ENCODE peak calls at places on chromosomes 16 and 17, in eight cellular contexts. V is amniotic stem cell; N is esophagus squamous epithelium; R is stimulated activated naive CD8-positive, alpha-beta T cell treated with anti-CD3 and anti-CD28 coated beads, Interleukin-15, Interleukin-2, amounts not matched to agents 100 U/mL and 50 U/mL, for 24 hours; L is H9; H is smooth muscle cell of the brain vasculature; A is aorta; J is stimulated activated CD8-positive, alpha-beta memory T cell treated with anti-CD3 and anti-CD28 coated beads, Interleukin-12 subunit alpha, Interleukin-12 subunit beta, amount 100 ng/mL, for 1 hour. D is an unnamed sample.

GRCh38 chr16:4877298-4877685 is 30.0 kb downstream of the UBN1 start:
- DNase-seq in V (no peak), N (no peak), R (no peak), L (no peak), H (no peak), A (peak), J (no peak), D (no peak)

GRCh38 chr17:79925242-79925957 is 86.2 kb upstream of the CBX4 start:
- DNase-seq in V (no peak), N (no peak), R (no peak), L (no peak), H (no peak), A (no peak), J (no peak), D (peak)

GRCh38 chr17:40559016-40559853 is 6.0 kb downstream of the CCR7 start:
- DNase-seq in V (no peak), N (no peak), R (no peak), L (peak), H (no peak), A (peak), J (no peak), D (no peak)

GRCh38 chr17:76920364-76921139 is 52.3 kb downstream of the MGAT5B start:
- DNase-seq in V (no peak), N (no peak), R (no peak), L (no peak), H (no peak), A (no peak), J (no peak), D (no peak)

GRCh38 chr17:65359016-65359415 is 202.4 kb downstream of the AXIN2 start:
- DNase-seq in V (peak), N (no peak), R (peak), L (no peak), H (peak), A (no peak), J (no peak), D (no peak)

GRCh38 chr16:14129502-14129901 is 58.4 kb downstream of the MRTFB start:
- DNase-seq in V (no peak), N (no peak), R (no peak), L (no peak), H (no peak), A (no peak), J (no peak), D (no peak)

GRCh38 chr16:2816751-2817495 is at the start of gene PRSS21:
- DNase-seq in V (no peak), N (no peak), R (peak), L (peak), H (no peak), A (peak), J (no peak), D (no peak)

GRCh38 chr16:54506691-54507090 is 220.1 kb upstream of the IRX3 start:
- DNase-seq in V (no peak), N (no peak), R (no peak), L (no peak), H (no peak), A (no peak), J (no peak), D (no peak)

GRCh38 chr17:73911726-73912359 is 267.6 kb upstream of the SDK2 start:
- DNase-seq in V (no peak), N (no peak), R (no peak), L (no peak), H (no peak), A (no peak), J (no peak), D (no peak)

GRCh38 chr17:83058478-83059167 is 20.8 kb upstream of the METRNL start:
- DNase-seq in V (no peak), N (no peak), R (peak), L (no peak), H (no peak), A (no peak), J (no peak), D (no peak)

GRCh38 chr17:9021985-9022552 is 759 bp downstream of the NTN1 start:
- DNase-seq in V (no peak), N (no peak), R (peak), L (peak), H (no peak), A (peak), J (no peak), D (no peak)

GRCh38 chr16:67528870-67529638 is 425 bp downstream of the RIPOR1 start:
- DNase-seq in V (no peak), N (no peak), R (peak), L (no peak), H (no peak), A (peak), J (no peak), D (no peak)

GRCh38 chr16:4692460-4693295 is 684 bp upstream of the NUDT16L1 start:
- DNase-seq in V (no peak), N (no peak), R (no peak), L (no peak), H (no peak), A (no peak), J (no peak), D (no peak)

D was measured in GF-D8.